ENCODE peak calls at places on chromosomes 6 and 20, in five cellular contexts. One of them, this sample, is unnamed.
A peak's percentile ranks its signal among the peaks of the same experiment; 100 is the strongest.

GRCh38 chr20:11159728-11160127 is 485.9 kb upstream of the JAG1 start:
- DNase-seq in breast epithelium: no peak
- DNase-seq in GM20000: no peak
- DNase-seq in nephron progenitor cell: no peak
- DNase-seq in NCI-H1105: no peak
- DNase-seq in this sample: no peak

GRCh38 chr6:21885532-21886089 is 292.1 kb downstream of the SOX4 start:
- DNase-seq in breast epithelium: no peak
- DNase-seq in GM20000: no peak
- DNase-seq in nephron progenitor cell: peak; percentile 59
- DNase-seq in NCI-H1105: no peak
- DNase-seq in this sample: no peak

GRCh38 chr20:16350465-16350864 is 222.8 kb downstream of the KIF16B start:
- DNase-seq in breast epithelium: no peak
- DNase-seq in GM20000: no peak
- DNase-seq in nephron progenitor cell: no peak
- DNase-seq in NCI-H1105: no peak
- DNase-seq in this sample: no peak

GRCh38 chr20:38932457-38933120 is 6.4 kb downstream of the FAM83D start:
- DNase-seq in breast epithelium: no peak
- DNase-seq in GM20000: no peak
- DNase-seq in nephron progenitor cell: no peak
- DNase-seq in NCI-H1105: no peak
- DNase-seq in this sample: no peak

GRCh38 chr6:113015249-113015648 is 668.1 kb downstream of the RFPL4B start:
- DNase-seq in breast epithelium: no peak
- DNase-seq in GM20000: no peak
- DNase-seq in nephron progenitor cell: no peak
- DNase-seq in NCI-H1105: no peak
- DNase-seq in this sample: no peak

GRCh38 chr6:17484201-17484606 is 90.8 kb downstream of the CAP2 start:
- DNase-seq in breast epithelium: no peak
- DNase-seq in GM20000: no peak
- DNase-seq in nephron progenitor cell: no peak
- DNase-seq in NCI-H1105: peak; percentile 59
- DNase-seq in this sample: no peak

GRCh38 chr6:158353851-158354508 is 41.7 kb downstream of the TULP4 start:
- DNase-seq in breast epithelium: no peak
- DNase-seq in GM20000: no peak
- DNase-seq in nephron progenitor cell: no peak
- DNase-seq in NCI-H1105: no peak
- DNase-seq in this sample: no peak

GRCh38 chr6:158003910-158004695 is 22.4 kb downstream of the SYNJ2 start:
- DNase-seq in breast epithelium: no peak
- DNase-seq in GM20000: no peak
- DNase-seq in nephron progenitor cell: no peak
- DNase-seq in NCI-H1105: no peak
- DNase-seq in this sample: no peak

GRCh38 chr6:44828780-44829179 is 441.3 kb downstream of the CDC5L start:
- DNase-seq in breast epithelium: no peak
- DNase-seq in GM20000: no peak
- DNase-seq in nephron progenitor cell: no peak
- DNase-seq in NCI-H1105: no peak
- DNase-seq in this sample: no peak

GRCh38 chr20:19361801-19362200 is 149.4 kb downstream of the SLC24A3 start:
- DNase-seq in breast epithelium: no peak
- DNase-seq in GM20000: no peak
- DNase-seq in nephron progenitor cell: no peak
- DNase-seq in NCI-H1105: no peak
- DNase-seq in this sample: no peak

GRCh38 chr6:112010328-112010727 is 43.6 kb upstream of the CCN6 start:
- DNase-seq in breast epithelium: no peak
- DNase-seq in GM20000: no peak
- DNase-seq in nephron progenitor cell: no peak
- DNase-seq in NCI-H1105: no peak
- DNase-seq in this sample: no peak

GRCh38 chr6:116557863-116558262 is 4.3 kb downstream of the CALHM4 start:
- DNase-seq in breast epithelium: no peak
- DNase-seq in GM20000: no peak
- DNase-seq in nephron progenitor cell: no peak
- DNase-seq in NCI-H1105: peak; percentile 76
- DNase-seq in this sample: no peak

GRCh38 chr6:121844898-121845297 is 409.5 kb downstream of the GJA1 start:
- DNase-seq in breast epithelium: no peak
- DNase-seq in GM20000: no peak
- DNase-seq in nephron progenitor cell: no peak
- DNase-seq in NCI-H1105: no peak
- DNase-seq in this sample: no peak

GRCh38 chr6:33192105-33192646 is at the start of gene COL11A2:
- DNase-seq in breast epithelium: no peak
- DNase-seq in GM20000: peak; percentile 54
- DNase-seq in nephron progenitor cell: peak; percentile 45
- DNase-seq in NCI-H1105: no peak
- DNase-seq in this sample: no peak

GRCh38 chr6:152458648-152459047 is 178.5 kb downstream of the SYNE1 start:
- DNase-seq in breast epithelium: no peak
- DNase-seq in GM20000: no peak
- DNase-seq in nephron progenitor cell: no peak
- DNase-seq in NCI-H1105: no peak
- DNase-seq in this sample: no peak

GRCh38 chr6:165718486-165718885 is 55.4 kb upstream of the PDE10A start:
- DNase-seq in breast epithelium: no peak
- DNase-seq in GM20000: no peak
- DNase-seq in nephron progenitor cell: no peak
- DNase-seq in NCI-H1105: no peak
- DNase-seq in this sample: no peak

GRCh38 chr6:20991910-20992309 is 457.7 kb downstream of the CDKAL1 start:
- DNase-seq in breast epithelium: no peak
- DNase-seq in GM20000: no peak
- DNase-seq in nephron progenitor cell: no peak
- DNase-seq in NCI-H1105: no peak
- DNase-seq in this sample: no peak

GRCh38 chr20:3101737-3102574 is 17.4 kb upstream of the AVP start:
- DNase-seq in breast epithelium: no peak
- DNase-seq in GM20000: no peak
- DNase-seq in nephron progenitor cell: no peak
- DNase-seq in NCI-H1105: no peak
- DNase-seq in this sample: peak; percentile 50

GRCh38 chr6:134903448-134903847 is 46.5 kb downstream of the ALDH8A1 start:
- DNase-seq in breast epithelium: no peak
- DNase-seq in GM20000: no peak
- DNase-seq in nephron progenitor cell: no peak
- DNase-seq in NCI-H1105: no peak
- DNase-seq in this sample: no peak

GRCh38 chr20:51447097-51447764 is 95.3 kb downstream of the NFATC2 start:
- DNase-seq in breast epithelium: peak; percentile 74
- DNase-seq in GM20000: no peak
- DNase-seq in nephron progenitor cell: no peak
- DNase-seq in NCI-H1105: no peak
- DNase-seq in this sample: no peak

GRCh38 chr20:15837563-15837962 is 735.7 kb downstream of the KIF16B start:
- DNase-seq in breast epithelium: no peak
- DNase-seq in GM20000: no peak
- DNase-seq in nephron progenitor cell: no peak
- DNase-seq in NCI-H1105: no peak
- DNase-seq in this sample: no peak

GRCh38 chr6:116016846-116017545 is 43.7 kb downstream of the FRK start:
- DNase-seq in breast epithelium: no peak
- DNase-seq in GM20000: no peak
- DNase-seq in nephron progenitor cell: no peak
- DNase-seq in NCI-H1105: peak; percentile 31
- DNase-seq in this sample: no peak

GRCh38 chr6:53984581-53984980 is 126.7 kb upstream of the MLIP start:
- DNase-seq in breast epithelium: no peak
- DNase-seq in GM20000: no peak
- DNase-seq in nephron progenitor cell: no peak
- DNase-seq in NCI-H1105: no peak
- DNase-seq in this sample: no peak

GRCh38 chr6:36599791-36600209 is 5.6 kb downstream of the SRSF3 start:
- DNase-seq in breast epithelium: peak; percentile 50
- DNase-seq in GM20000: no peak
- DNase-seq in nephron progenitor cell: peak; percentile 35
- DNase-seq in NCI-H1105: no peak
- DNase-seq in this sample: no peak

GRCh38 chr6:170444811-170445211 is 108.3 kb downstream of the PSMB1 start:
- DNase-seq in breast epithelium: no peak
- DNase-seq in GM20000: no peak
- DNase-seq in nephron progenitor cell: no peak
- DNase-seq in NCI-H1105: no peak
- DNase-seq in this sample: no peak

GRCh38 chr6:129866256-129866655 is 5.1 kb upstream of the TMEM244 start:
- DNase-seq in breast epithelium: no peak
- DNase-seq in GM20000: no peak
- DNase-seq in nephron progenitor cell: no peak
- DNase-seq in NCI-H1105: no peak
- DNase-seq in this sample: no peak

GRCh38 chr6:34249469-34250370 is 914 bp upstream of the SMIM29 start:
- DNase-seq in breast epithelium: no peak
- DNase-seq in GM20000: peak; percentile 3
- DNase-seq in nephron progenitor cell: no peak
- DNase-seq in NCI-H1105: no peak
- DNase-seq in this sample: no peak

GRCh38 chr6:170367241-170367640 is 60.7 kb downstream of the FAM120B start:
- DNase-seq in breast epithelium: no peak
- DNase-seq in GM20000: no peak
- DNase-seq in nephron progenitor cell: no peak
- DNase-seq in NCI-H1105: peak; percentile 32
- DNase-seq in this sample: no peak

GRCh38 chr20:8431538-8432434 is 299.7 kb downstream of the PLCB1 start:
- DNase-seq in breast epithelium: no peak
- DNase-seq in GM20000: no peak
- DNase-seq in nephron progenitor cell: no peak
- DNase-seq in NCI-H1105: peak; percentile 94
- DNase-seq in this sample: no peak

GRCh38 chr6:118869894-118870665 is 23.9 kb upstream of the ASF1A start:
- DNase-seq in breast epithelium: no peak
- DNase-seq in GM20000: no peak
- DNase-seq in nephron progenitor cell: no peak
- DNase-seq in NCI-H1105: no peak
- DNase-seq in this sample: no peak

GRCh38 chr6:95321106-95321505 is 256.2 kb upstream of the MANEA start:
- DNase-seq in breast epithelium: no peak
- DNase-seq in GM20000: no peak
- DNase-seq in nephron progenitor cell: no peak
- DNase-seq in NCI-H1105: no peak
- DNase-seq in this sample: no peak

This sample was measured in natural killer cell.